ENCODE peak calls at places on chromosomes 16 and 17, in five cellular contexts. M is OCI-LY7; E is stimulated activated CD4-positive, alpha-beta T cell treated with anti-CD3 and anti-CD28 coated beads, Interleukin-1b, Interleukin-23, amount 100 ng/mL, for 24 hours; P is MV-4-11; U is aorta. A is an unnamed sample.

GRCh38 chr17:13102477-13102876 is 84.7 kb upstream of the ELAC2 start:
- DNase-seq in M (no peak), E (no peak), P (no peak), U (no peak), A (no peak)

GRCh38 chr17:37671813-37672544 is 28.7 kb upstream of the DDX52 start:
- DNase-seq in M (no peak), E (no peak), P (no peak), U (no peak), A (no peak)

GRCh38 chr17:76700627-76701470 is 9.9 kb downstream of the MXRA7 start:
- DNase-seq in M (no peak), E (no peak), P (peak), U (peak), A (no peak)

GRCh38 chr17:50443492-50444051 is 17.6 kb downstream of the ACSF2 start:
- DNase-seq in M (no peak), E (no peak), P (peak), U (no peak), A (no peak)

GRCh38 chr16:51731160-51731559 is 580.1 kb upstream of the SALL1 start:
- DNase-seq in M (no peak), E (no peak), P (no peak), U (no peak), A (no peak)

GRCh38 chr16:66020642-66021041 is 345.8 kb upstream of the CDH5 start:
- DNase-seq in M (no peak), E (no peak), P (no peak), U (no peak), A (no peak)

GRCh38 chr16:4313563-4314531 is 2.0 kb upstream of the GLIS2 start:
- DNase-seq in M (peak), E (no peak), P (no peak), U (no peak), A (no peak)

GRCh38 chr16:31135535-31136286 is at the start of gene PRSS8:
- DNase-seq in M (no peak), E (no peak), P (no peak), U (no peak), A (peak)

GRCh38 chr17:60169921-60170817 is 20.4 kb downstream of the CA4 start:
- DNase-seq in M (peak), E (no peak), P (peak), U (no peak), A (no peak)